ENCODE peak calls at places on chromosomes 5 and 9, in six cellular contexts. L, I, E, G, B and V are unnamed samples.
A peak's percentile ranks its signal among the peaks of the same experiment; 100 is the strongest.

GRCh38 chr9:34987160-34988040 is 2.1 kb upstream of the DNAJB5 start:
- DNase-seq in B (no peak), G (peak; percentile 46), L (no peak), I (no peak), E (no peak), V (no peak)

GRCh38 chr9:134837529-134837928 is 43.1 kb upstream of the FCN2 start:
- DNase-seq in E (no peak), B (no peak), I (no peak), G (no peak), L (no peak), V (peak; percentile 25)

GRCh38 chr9:36818965-36819870 is 214.8 kb downstream of the PAX5 start:
- DNase-seq in B (no peak), L (no peak), E (no peak), I (no peak), G (no peak), V (no peak)

GRCh38 chr9:27408523-27408922 is 111.6 kb upstream of the EQTN start:
- DNase-seq in B (no peak), G (no peak), L (no peak), E (no peak), I (no peak), V (no peak)

GRCh38 chr9:19619221-19619620 is 169.6 kb downstream of the SLC24A2 start:
- DNase-seq in I (no peak), L (no peak), E (no peak), G (no peak), B (no peak), V (no peak)

GRCh38 chr5:79459626-79460025 is 54.3 kb downstream of the HOMER1 start:
- DNase-seq in G (no peak), B (no peak), L (no peak), E (no peak), I (no peak), V (no peak)

GRCh38 chr5:147439253-147439652 is 70.6 kb downstream of the DPYSL3 start:
- DNase-seq in I (no peak), G (no peak), B (no peak), L (no peak), E (no peak), V (peak; percentile 52)

GRCh38 chr9:121886759-121887485 is 206.2 kb downstream of the TTLL11 start:
- DNase-seq in E (no peak), G (no peak), I (no peak), L (no peak), B (no peak), V (no peak)

GRCh38 chr9:137097761-137098462 is 11.1 kb downstream of the MAN1B1 start:
- DNase-seq in E (no peak), G (no peak), B (no peak), L (no peak), I (no peak), V (no peak)

GRCh38 chr5:88823201-88823600 is 59.8 kb downstream of the MEF2C start:
- DNase-seq in L (no peak), B (no peak), E (no peak), I (no peak), G (no peak), V (no peak)

GRCh38 chr9:113649054-113649453 is 185.5 kb downstream of the RGS3 start:
- DNase-seq in I (no peak), G (no peak), B (no peak), L (peak; percentile 78), E (no peak), V (peak; percentile 57)

GRCh38 chr5:179259731-179260323 is 85.4 kb downstream of the ADAMTS2 start:
- DNase-seq in G (no peak), L (no peak), E (no peak), I (peak; percentile 32), B (no peak), V (no peak)

GRCh38 chr5:55932700-55933099 is 62.1 kb downstream of the IL6ST start:
- DNase-seq in E (no peak), I (no peak), L (no peak), B (no peak), G (no peak), V (no peak)

GRCh38 chr5:52786937-52787599 is 648 bp upstream of the ITGA1 start:
- DNase-seq in E (peak; percentile 21), L (no peak), G (peak; percentile 48), B (peak; percentile 54), I (no peak), V (peak; percentile 31)

GRCh38 chr5:58922392-58923171 is 339.7 kb downstream of the RAB3C start:
- DNase-seq in B (no peak), G (no peak), I (no peak), L (peak; percentile 48), E (no peak), V (peak; percentile 6)

GRCh38 chr9:132404228-132404881 is 2.3 kb downstream of the TTF1 start:
- DNase-seq in G (peak; percentile 57), I (no peak), E (no peak), B (no peak), L (no peak), V (no peak)

GRCh38 chr9:38263534-38263933 is 129.0 kb upstream of the ALDH1B1 start:
- DNase-seq in I (peak; percentile 21), E (no peak), B (peak; percentile 1), G (no peak), L (peak; percentile 44), V (peak; percentile 48)

GRCh38 chr5:143729334-143729946 is 82.5 kb upstream of the HMHB1 start:
- DNase-seq in L (no peak), E (no peak), G (no peak), I (no peak), B (no peak), V (no peak)

GRCh38 chr9:70765935-70766334 is 351.5 kb upstream of the KLF9 start:
- DNase-seq in E (no peak), I (no peak), G (no peak), B (no peak), L (no peak), V (no peak)

GRCh38 chr9:93288891-93289883 is 105.2 kb downstream of the WNK2 start:
- DNase-seq in G (no peak), L (peak; percentile 79), I (peak; percentile 38), E (peak; percentile 5), B (peak; percentile 58), V (peak; percentile 62)